ENCODE peak calls at places on chromosomes 7 and 10, in four cellular contexts. One of them, this sample, is unnamed.

GRCh38 chr10:109456566-109457361 is 466.5 kb downstream of the XPNPEP1 start:
- DNase-seq in Karpas-422: no peak
- DNase-seq in mesenchymal stem cell: peak; percentile 7
- DNase-seq in NT2/D1: peak; percentile 27
- DNase-seq in this sample: peak; percentile 60

GRCh38 chr10:29329420-29329819 is 40.5 kb downstream of the LYZL1 start:
- DNase-seq in Karpas-422: no peak
- DNase-seq in mesenchymal stem cell: peak; percentile 29
- DNase-seq in NT2/D1: no peak
- DNase-seq in this sample: no peak

GRCh38 chr7:100437150-100438100 is 1.1 kb upstream of the PPP1R35 start:
- DNase-seq in Karpas-422: peak; percentile 31
- DNase-seq in NT2/D1: no peak
- DNase-seq in mesenchymal stem cell: no peak
- DNase-seq in this sample: no peak

GRCh38 chr10:22445460-22445859 is 100.2 kb downstream of the SPAG6 start:
- DNase-seq in NT2/D1: no peak
- DNase-seq in mesenchymal stem cell: peak; percentile 3
- DNase-seq in Karpas-422: no peak
- DNase-seq in this sample: no peak

GRCh38 chr7:134932707-134933370 is 53.5 kb upstream of the AGBL3 start:
- DNase-seq in mesenchymal stem cell: peak; percentile 42
- DNase-seq in NT2/D1: no peak
- DNase-seq in Karpas-422: peak; percentile 64
- DNase-seq in this sample: no peak

GRCh38 chr7:116216956-116217570 is 6.7 kb downstream of the TES start:
- DNase-seq in NT2/D1: no peak
- DNase-seq in Karpas-422: no peak
- DNase-seq in mesenchymal stem cell: peak; percentile 74
- DNase-seq in this sample: no peak

GRCh38 chr7:112467867-112468266 is 12.9 kb upstream of the LSMEM1 start:
- DNase-seq in mesenchymal stem cell: no peak
- DNase-seq in Karpas-422: no peak
- DNase-seq in NT2/D1: no peak
- DNase-seq in this sample: no peak

GRCh38 chr10:22252286-22252800 is 34.5 kb upstream of the EBLN1 start:
- DNase-seq in mesenchymal stem cell: peak; percentile 17
- DNase-seq in Karpas-422: peak; percentile 51
- DNase-seq in NT2/D1: no peak
- DNase-seq in this sample: peak; percentile 53

GRCh38 chr7:73740771-73741170 is 2.2 kb upstream of the ABHD11 start:
- DNase-seq in mesenchymal stem cell: no peak
- DNase-seq in Karpas-422: no peak
- DNase-seq in NT2/D1: no peak
- DNase-seq in this sample: no peak

GRCh38 chr7:122719010-122719578 is 16.4 kb upstream of the RNF148 start:
- DNase-seq in Karpas-422: no peak
- DNase-seq in mesenchymal stem cell: no peak
- DNase-seq in NT2/D1: no peak
- DNase-seq in this sample: no peak

GRCh38 chr7:26413007-26413691 is 121.5 kb downstream of the SNX10 start:
- DNase-seq in NT2/D1: no peak
- DNase-seq in Karpas-422: no peak
- DNase-seq in mesenchymal stem cell: no peak
- DNase-seq in this sample: no peak

GRCh38 chr10:49037187-49037586 is 78.1 kb downstream of the VSTM4 start:
- DNase-seq in Karpas-422: no peak
- DNase-seq in mesenchymal stem cell: no peak
- DNase-seq in NT2/D1: no peak
- DNase-seq in this sample: no peak

GRCh38 chr10:5590816-5591215 is 66.1 kb downstream of the CALML3 start:
- DNase-seq in NT2/D1: no peak
- DNase-seq in Karpas-422: no peak
- DNase-seq in mesenchymal stem cell: no peak
- DNase-seq in this sample: no peak

GRCh38 chr10:69237528-69238159 is 17.5 kb downstream of the HKDC1 start:
- DNase-seq in mesenchymal stem cell: peak; percentile 79
- DNase-seq in NT2/D1: peak; percentile 65
- DNase-seq in Karpas-422: peak; percentile 94
- DNase-seq in this sample: peak; percentile 91

GRCh38 chr10:95247200-95247880 is 43.5 kb downstream of the PDLIM1 start:
- DNase-seq in Karpas-422: no peak
- DNase-seq in NT2/D1: no peak
- DNase-seq in mesenchymal stem cell: peak; percentile 91
- DNase-seq in this sample: no peak

DNA sequence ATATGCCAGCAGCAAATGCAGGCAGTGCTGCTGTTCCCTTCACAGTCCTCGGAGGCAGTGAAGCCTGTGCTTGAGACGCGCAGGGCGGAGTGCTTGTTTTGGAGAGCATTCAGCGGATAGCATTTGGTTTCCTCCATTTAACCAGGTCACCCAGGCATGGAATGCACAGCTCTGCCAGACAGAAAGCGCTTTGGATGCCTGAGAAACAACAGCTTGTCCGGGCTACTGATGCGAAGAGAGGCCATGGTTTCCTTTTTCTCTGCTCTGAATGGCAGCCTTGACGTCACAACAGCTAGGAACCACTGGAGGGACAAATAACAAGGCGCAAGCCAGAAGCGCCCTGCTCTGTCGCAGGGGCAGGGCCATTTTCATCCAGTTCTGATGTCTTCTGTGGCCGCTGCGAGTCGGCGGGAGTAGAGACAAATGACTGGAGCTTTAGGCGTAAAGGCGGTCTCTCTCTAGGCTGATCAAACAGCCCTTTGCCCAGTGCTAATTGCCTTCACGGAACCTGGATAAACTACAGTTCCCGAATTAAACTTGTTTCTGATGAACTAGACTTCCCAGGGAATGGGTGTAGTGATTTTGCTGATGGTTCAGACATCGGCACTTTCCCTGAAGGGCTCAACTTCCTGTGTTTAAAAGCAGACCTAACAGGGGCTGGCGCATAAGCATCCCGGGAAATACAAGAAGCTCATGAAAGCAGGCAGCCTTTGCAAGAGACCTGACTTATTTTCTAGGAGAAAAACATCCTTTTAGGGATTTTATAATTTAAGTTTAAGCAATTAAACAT is 187.6 kb upstream of the KLF14 start:
- DNase-seq in Karpas-422: no peak
- DNase-seq in NT2/D1: no peak
- DNase-seq in mesenchymal stem cell: no peak
- DNase-seq in this sample: peak; percentile 65
- H3K4me3 ChIP-seq in Karpas-422: no peak overlapping the region
- H3K4me3 ChIP-seq in NT2/D1: no peak overlapping the region
- H3K4me3 ChIP-seq in mesenchymal stem cell: no peak overlapping the region
- H3K4me3 ChIP-seq in this sample: peak overlapping the region; percentile 18

GRCh38 chr10:121708921-121709625 is 110.8 kb upstream of the FGFR2 start:
- DNase-seq in Karpas-422: no peak
- DNase-seq in mesenchymal stem cell: no peak
- DNase-seq in NT2/D1: no peak
- DNase-seq in this sample: no peak
- H3K4me3 ChIP-seq in Karpas-422: no peak overlapping the region
- H3K4me3 ChIP-seq in mesenchymal stem cell: no peak overlapping the region
- H3K4me3 ChIP-seq in NT2/D1: no peak overlapping the region
- H3K4me3 ChIP-seq in this sample: no peak overlapping the region

GRCh38 chr7:1056006-1056784 is 11.8 kb downstream of the GPR146 start:
- DNase-seq in Karpas-422: no peak
- DNase-seq in mesenchymal stem cell: no peak
- DNase-seq in NT2/D1: no peak
- DNase-seq in this sample: no peak
- H3K4me3 ChIP-seq in Karpas-422: no peak overlapping the region
- H3K4me3 ChIP-seq in mesenchymal stem cell: no peak overlapping the region
- H3K4me3 ChIP-seq in NT2/D1: no peak overlapping the region
- H3K4me3 ChIP-seq in this sample: no peak overlapping the region

GRCh38 chr7:1293950-1294728 is 61.5 kb downstream of the UNCX start:
- DNase-seq in Karpas-422: no peak
- DNase-seq in mesenchymal stem cell: no peak
- DNase-seq in NT2/D1: no peak
- DNase-seq in this sample: no peak
- H3K4me3 ChIP-seq in Karpas-422: no peak overlapping the region
- H3K4me3 ChIP-seq in mesenchymal stem cell: no peak overlapping the region
- H3K4me3 ChIP-seq in NT2/D1: no peak overlapping the region
- H3K4me3 ChIP-seq in this sample: no peak overlapping the region

DNA sequence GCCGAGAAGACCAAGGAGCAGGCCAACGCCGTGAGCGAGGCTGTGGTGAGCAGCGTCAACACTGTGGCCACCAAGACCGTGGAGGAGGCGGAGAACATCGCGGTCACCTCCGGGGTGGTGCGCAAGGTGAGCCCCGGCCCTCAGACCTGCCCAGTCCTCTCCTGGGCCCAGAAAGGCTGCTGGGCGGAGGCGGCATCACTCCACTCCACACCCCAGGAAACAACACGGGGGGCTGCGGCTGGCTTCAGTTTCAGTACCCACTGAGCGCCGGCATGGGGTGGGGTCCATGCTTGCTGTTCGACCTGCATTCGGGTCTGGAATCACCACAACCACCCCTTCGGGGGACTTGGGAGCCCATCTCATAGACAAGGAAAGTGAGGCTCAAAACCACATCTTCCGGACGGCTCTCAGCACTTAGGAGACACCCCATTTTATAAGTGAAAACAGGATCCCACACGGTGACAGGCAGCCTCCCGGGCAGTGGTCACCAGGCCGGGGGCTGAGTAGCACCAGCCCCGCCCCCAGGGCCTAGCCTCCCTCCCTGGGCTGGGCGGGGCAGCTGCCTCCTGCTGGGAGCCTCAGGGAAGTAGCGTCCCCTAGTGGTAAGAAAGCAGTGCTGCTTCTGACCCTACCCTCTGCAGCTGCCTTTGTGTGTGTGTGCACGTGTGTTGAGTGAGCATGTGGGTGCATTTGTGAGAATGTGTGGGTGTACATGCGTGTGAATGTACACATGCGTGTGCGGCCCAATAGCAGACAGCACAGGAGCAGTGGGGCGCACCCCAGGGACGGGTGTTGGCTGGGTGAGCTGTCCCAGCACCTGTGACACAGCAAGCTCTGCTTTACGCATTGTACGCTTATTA is 1.8 kb downstream of the SNCG start:
- DNase-seq in NT2/D1: no peak
- DNase-seq in Karpas-422: peak; percentile 88
- DNase-seq in mesenchymal stem cell: peak; percentile 80
- DNase-seq in this sample: peak; percentile 60
- H3K4me3 ChIP-seq in NT2/D1: no peak overlapping the region
- H3K4me3 ChIP-seq in Karpas-422: no peak overlapping the region
- H3K4me3 ChIP-seq in mesenchymal stem cell: no peak overlapping the region
- H3K4me3 ChIP-seq in this sample: no peak overlapping the region

GRCh38 chr10:133520193-133520738 is 6.9 kb upstream of the CYP2E1 start:
- DNase-seq in NT2/D1: peak; percentile 49
- DNase-seq in mesenchymal stem cell: no peak
- DNase-seq in Karpas-422: peak; percentile 97
- DNase-seq in this sample: peak; percentile 85
- H3K4me3 ChIP-seq in NT2/D1: peak overlapping the region; percentile 44
- H3K4me3 ChIP-seq in mesenchymal stem cell: no peak overlapping the region
- H3K4me3 ChIP-seq in Karpas-422: peak overlapping the region; percentile 65
- H3K4me3 ChIP-seq in this sample: peak overlapping the region; percentile 37

DNA sequence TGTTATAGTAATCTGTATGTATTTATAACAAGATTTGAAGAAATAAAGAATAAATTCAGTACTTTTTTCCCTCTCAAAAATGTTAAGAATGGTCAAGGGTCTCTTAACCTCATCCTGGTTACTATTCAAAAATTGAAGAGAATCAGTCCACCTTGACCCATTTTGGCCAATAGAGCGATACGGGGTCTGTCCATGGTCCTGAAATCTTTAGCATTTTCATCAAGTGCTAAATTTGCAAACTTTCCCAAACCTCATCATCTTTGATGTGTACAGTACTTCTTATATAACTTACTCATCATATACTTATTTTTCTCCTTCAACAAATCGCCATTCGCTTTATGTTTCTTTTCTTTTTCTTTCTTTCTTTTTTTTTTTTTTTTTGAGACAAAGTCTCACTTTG is 23.6 kb downstream of the TMEM178B start:
- DNase-seq in mesenchymal stem cell: no peak
- DNase-seq in NT2/D1: no peak
- DNase-seq in Karpas-422: peak; percentile 65
- DNase-seq in this sample: peak; percentile 22
- H3K4me3 ChIP-seq in mesenchymal stem cell: no peak overlapping the region
- H3K4me3 ChIP-seq in NT2/D1: no peak overlapping the region
- H3K4me3 ChIP-seq in Karpas-422: no peak overlapping the region
- H3K4me3 ChIP-seq in this sample: no peak overlapping the region

This sample was measured in A673.